ENCODE peak calls at places on chromosomes 13 and 19, in five cellular contexts. T, B, Z, K and N are unnamed samples.
A peak's percentile ranks its signal among the peaks of the same experiment; 100 is the strongest.

GRCh38 chr13:102399791-102400618 is 1.8 kb downstream of the FGF14 start:
- DNase-seq in T (no peak), B (no peak), Z (no peak), K (no peak), N (peak; percentile 11)

GRCh38 chr13:28333204-28333900 is 161.6 kb downstream of the FLT1 start:
- DNase-seq in T (no peak), B (no peak), Z (no peak), K (no peak), N (no peak)

GRCh38 chr19:40269216-40269940 is 15.8 kb downstream of the AKT2 start:
- DNase-seq in T (no peak), B (no peak), Z (no peak), K (no peak), N (no peak)

GRCh38 chr13:99231726-99232125 is 26.5 kb downstream of the GPR18 start:
- DNase-seq in T (no peak), B (no peak), Z (no peak), K (no peak), N (no peak)

GRCh38 chr13:48066310-48066989 is 28.5 kb downstream of the MED4 start:
- DNase-seq in T (peak; percentile 16), B (no peak), Z (no peak), K (no peak), N (no peak)

GRCh38 chr13:44243198-44243852 is 130.3 kb upstream of the SERP2 start:
- DNase-seq in T (peak; percentile 74), B (peak; percentile 35), Z (no peak), K (peak; percentile 61), N (peak; percentile 61)

GRCh38 chr19:409006-409514 is at the start of gene C2CD4C:
- DNase-seq in T (no peak), B (no peak), Z (no peak), K (no peak), N (peak; percentile 14)

GRCh38 chr13:91572944-91573535 is 174.6 kb downstream of the GPC5 start:
- DNase-seq in T (peak; percentile 34), B (no peak), Z (no peak), K (no peak), N (no peak)

GRCh38 chr13:94192576-94192975 is 286.9 kb downstream of the DCT start:
- DNase-seq in T (peak; percentile 26), B (no peak), Z (no peak), K (no peak), N (no peak)

GRCh38 chr13:109012115-109012514 is 382.7 kb downstream of the MYO16 start:
- DNase-seq in T (no peak), B (no peak), Z (no peak), K (no peak), N (no peak)

GRCh38 chr19:41699231-41699967 is 9.0 kb upstream of the CEACAM5 start:
- DNase-seq in T (no peak), B (peak; percentile 21), Z (no peak), K (no peak), N (peak; percentile 30)

GRCh38 chr13:110308377-110309158 is 1.5 kb downstream of the COL4A2 start:
- DNase-seq in T (no peak), B (no peak), Z (no peak), K (peak; percentile 73), N (peak; percentile 46)

GRCh38 chr19:38736413-38737280 is 7.6 kb downstream of the CAPN12 start:
- DNase-seq in T (no peak), B (peak; percentile 83), Z (peak; percentile 45), K (peak; percentile 61), N (peak; percentile 75)

GRCh38 chr13:62418872-62419271 is 1003.2 kb upstream of the PCDH20 start:
- DNase-seq in T (peak; percentile 30), B (no peak), Z (no peak), K (no peak), N (no peak)

GRCh38 chr13:36130542-36131214 is 504 bp downstream of the DCLK1 start:
- DNase-seq in T (no peak), B (no peak), Z (no peak), K (peak; percentile 22), N (peak; percentile 21)

GRCh38 chr19:40528078-40528477 is 48.6 kb upstream of the SHKBP1 start:
- DNase-seq in T (no peak), B (no peak), Z (no peak), K (no peak), N (no peak)

GRCh38 chr13:79986890-79987289 is 354.0 kb downstream of the SPRY2 start:
- DNase-seq in T (no peak), B (no peak), Z (no peak), K (no peak), N (no peak)

GRCh38 chr13:110001622-110002275 is 215.4 kb upstream of the IRS2 start:
- DNase-seq in T (peak; percentile 90), B (no peak), Z (no peak), K (no peak), N (no peak)

GRCh38 chr19:15892012-15892411 is 5.9 kb downstream of the CYP4F2 start:
- DNase-seq in T (no peak), B (no peak), Z (no peak), K (no peak), N (no peak)

GRCh38 chr19:16113727-16114126 is 2.0 kb downstream of the RAB8A start:
- DNase-seq in T (no peak), B (no peak), Z (no peak), K (no peak), N (no peak)

GRCh38 chr19:11267316-11268085 is 5.2 kb upstream of the DOCK6 start:
- DNase-seq in T (no peak), B (no peak), Z (no peak), K (no peak), N (no peak)
- H3K4me3 ChIP-seq in T (no peak overlapping the region), B (no peak overlapping the region), Z (no peak overlapping the region), K (no peak overlapping the region), N (no peak overlapping the region)

GRCh38 chr19:21611659-21612402 is 106.4 kb downstream of the ZNF429 start:
- DNase-seq in T (no peak), B (no peak), Z (no peak), K (no peak), N (no peak)

GRCh38 chr19:21608571-21608970 is 103.2 kb downstream of the ZNF429 start:
- DNase-seq in T (no peak), B (no peak), Z (no peak), K (no peak), N (no peak)

GRCh38 chr19:21610341-21610740 is 104.9 kb downstream of the ZNF429 start:
- DNase-seq in T (no peak), B (no peak), Z (no peak), K (no peak), N (no peak)

GRCh38 chr19:21610787-21611186 is 105.4 kb downstream of the ZNF429 start:
- DNase-seq in T (no peak), B (no peak), Z (no peak), K (no peak), N (no peak)

GRCh38 chr19:21612403-21612872 is 107.0 kb downstream of the ZNF429 start:
- DNase-seq in T (no peak), B (no peak), Z (no peak), K (no peak), N (no peak)
- TF ChIP-seq POLR2A in T (no peak), B (no peak), Z (no peak), K (no peak), N (no peak)

GRCh38 chr19:55075366-55075998 is at the start of gene EPS8L1:
- DNase-seq in T (no peak), B (peak; percentile 89), Z (no peak), K (no peak), N (peak; percentile 80)
- H3K4me3 ChIP-seq in T (no peak within 1 kb of the TSS), B (peak within 1 kb of the TSS; percentile 34), Z (no peak within 1 kb of the TSS), K (no peak within 1 kb of the TSS), N (no peak within 1 kb of the TSS)

GRCh38 chr13:113460599-113460998 is 7.3 kb upstream of the ADPRHL1 start:
- DNase-seq in T (no peak), B (no peak), Z (no peak), K (no peak), N (no peak)
- TF ChIP-seq POLR2A in T (no peak), B (no peak), Z (no peak), K (no peak), N (no peak)

GRCh38 chr19:44738161-44738535 is 10.4 kb upstream of the BCL3 start:
- DNase-seq in T (no peak), B (no peak), Z (no peak), K (no peak), N (no peak)
- H3K4me3 ChIP-seq in T (no peak overlapping the region), B (no peak overlapping the region), Z (no peak overlapping the region), K (no peak overlapping the region), N (no peak overlapping the region)

DNA sequence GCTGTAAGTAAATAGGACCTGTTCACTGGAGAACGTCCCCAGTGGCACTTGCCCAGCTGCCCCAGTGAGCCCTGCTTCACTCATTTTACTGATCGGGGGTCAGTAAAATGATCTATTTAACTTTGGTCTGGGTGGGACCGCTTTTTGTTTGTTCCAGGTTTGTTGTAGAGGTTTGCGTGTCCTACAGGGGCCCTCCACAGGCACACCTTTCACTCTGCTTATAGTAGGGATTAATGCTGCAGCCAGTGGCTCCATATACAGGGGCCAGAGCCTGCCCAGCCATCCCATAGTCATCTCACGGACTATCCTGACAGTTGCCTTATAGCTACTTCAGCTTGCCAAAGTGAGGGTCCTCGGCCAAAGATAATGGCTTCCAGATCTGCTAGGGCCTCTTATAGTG is 104.1 kb downstream of the DNAJC3 start:
- DNase-seq in T (no peak), B (no peak), Z (no peak), K (no peak), N (no peak)
- TF ChIP-seq POLR2A in T (no peak), B (no peak), Z (no peak), K (no peak), N (no peak)

DNA sequence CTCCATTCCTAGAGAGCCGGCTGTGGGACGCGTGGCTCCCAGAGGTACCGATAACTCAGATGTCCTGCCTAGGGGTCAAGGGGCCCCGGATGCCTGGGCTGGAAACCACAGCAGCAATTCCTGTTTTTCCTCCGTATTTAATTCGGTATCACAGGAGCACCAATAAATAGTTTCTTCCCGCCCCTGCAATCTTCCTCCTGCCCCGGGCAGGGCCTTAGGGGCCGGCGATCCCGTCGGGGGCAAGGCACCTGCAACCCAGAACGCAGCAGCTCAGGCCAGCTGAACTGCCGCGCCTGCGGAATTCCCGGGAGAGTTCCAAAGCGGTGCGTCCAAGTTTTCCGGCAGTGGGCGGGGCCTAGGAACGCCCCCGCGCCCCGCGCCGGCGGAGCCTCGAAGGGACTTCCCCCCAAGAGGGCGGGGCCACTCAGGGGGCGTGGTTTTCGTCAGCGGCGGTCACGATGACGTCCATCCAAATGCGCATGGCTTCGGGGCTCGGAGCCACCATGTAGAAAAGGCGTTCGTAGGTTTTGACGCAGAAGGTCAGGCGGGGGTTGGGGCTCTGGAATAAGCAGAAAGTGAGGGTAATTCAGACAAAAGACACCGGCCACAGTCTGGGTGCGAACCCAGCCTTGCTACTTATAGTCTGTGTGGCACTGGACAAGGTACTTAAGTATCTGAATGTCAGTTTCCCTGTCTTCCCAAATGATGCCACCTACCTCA is 9.7 kb upstream of the LYPD3 start:
- DNase-seq in T (peak; percentile 97), B (peak; percentile 96), Z (peak; percentile 92), K (peak; percentile 92), N (peak; percentile 97)
- H3K4me3 ChIP-seq in T (no peak overlapping the region), B (peak overlapping the region; percentile 38), Z (no peak overlapping the region), K (peak overlapping the region; percentile 21), N (peak overlapping the region; percentile 19)

GRCh38 chr19:13400296-13400695 is 106.0 kb downstream of the CACNA1A start:
- DNase-seq in T (no peak), B (no peak), Z (no peak), K (no peak), N (no peak)

GRCh38 chr19:13399746-13400145 is 106.5 kb downstream of the CACNA1A start:
- DNase-seq in T (no peak), B (no peak), Z (no peak), K (no peak), N (no peak)

GRCh38 chr19:13396256-13397080 is 109.8 kb downstream of the CACNA1A start:
- DNase-seq in T (peak; percentile 70), B (no peak), Z (peak; percentile 15), K (no peak), N (peak; percentile 22)

GRCh38 chr19:13398780-13399726 is 107.2 kb downstream of the CACNA1A start:
- DNase-seq in T (peak; percentile 93), B (no peak), Z (no peak), K (no peak), N (peak; percentile 9)

GRCh38 chr19:13398182-13398581 is 108.1 kb downstream of the CACNA1A start:
- DNase-seq in T (no peak), B (no peak), Z (no peak), K (no peak), N (no peak)
- TF ChIP-seq POLR2A in T (no peak), B (no peak), Z (no peak), K (no peak), N (no peak)